ENCODE peak calls at places on chromosomes 1 and 21, in seven cellular contexts. E is astrocyte of the spinal cord, M is psoas muscle, V is Calu3, R is neural progenitor cell, F is brain microvascular endothelial cell, N is glutamatergic neuron. H is an unnamed sample.

GRCh38 chr1:230031131-230031530 is 35.9 kb upstream of the GALNT2 start:
- DNase-seq in F (peak; percentile 12), N (no peak), E (no peak), V (no peak), M (no peak), R (no peak), H (no peak)

GRCh38 chr1:229298420-229298819 is 27.5 kb downstream of the RAB4A start:
- DNase-seq in E (no peak), F (no peak), M (no peak), R (no peak), N (no peak), V (no peak), H (no peak)

GRCh38 chr1:72435025-72435424 is 152.7 kb upstream of the NEGR1 start:
- DNase-seq in R (no peak), E (peak; percentile 63), V (no peak), M (no peak), F (peak; percentile 23), N (no peak), H (no peak)

GRCh38 chr1:7524681-7525340 is 246.3 kb upstream of the VAMP3 start:
- DNase-seq in M (peak; percentile 20), E (no peak), R (no peak), V (no peak), N (peak; percentile 3), F (no peak), H (no peak)

GRCh38 chr1:29777522-29777921 is 541.2 kb downstream of the PTPRU start:
- DNase-seq in R (no peak), F (no peak), N (no peak), M (no peak), V (no peak), E (no peak), H (no peak)

GRCh38 chr1:220281159-220281574 is 8.9 kb upstream of the RAB3GAP2 start:
- DNase-seq in M (no peak), V (peak; percentile 8), E (no peak), F (peak; percentile 26), N (no peak), R (peak; percentile 21), H (no peak)

GRCh38 chr1:176880954-176881595 is 283.4 kb downstream of the ASTN1 start:
- DNase-seq in N (peak; percentile 85), R (peak; percentile 95), E (peak; percentile 49), V (peak; percentile 81), F (peak; percentile 54), M (peak; percentile 82), H (no peak)

GRCh38 chr1:212718499-212718898 is 18.9 kb upstream of the BATF3 start:
- DNase-seq in R (peak; percentile 24), V (no peak), F (no peak), N (no peak), E (peak; percentile 22), M (no peak), H (no peak)

GRCh38 chr1:38125016-38125415 is 78.4 kb upstream of the POU3F1 start:
- DNase-seq in V (no peak), R (no peak), F (no peak), M (no peak), E (no peak), N (no peak), H (no peak)

GRCh38 chr1:14265515-14265914 is 333.0 kb upstream of the KAZN start:
- DNase-seq in F (no peak), R (no peak), E (no peak), M (no peak), V (no peak), N (no peak), H (no peak)

GRCh38 chr1:151596166-151596933 is 15.5 kb upstream of the SNX27 start:
- DNase-seq in N (no peak), V (peak; percentile 57), F (peak; percentile 78), M (no peak), R (no peak), E (no peak), H (no peak)

GRCh38 chr1:46131727-46132528 is 501 bp downstream of the PIK3R3 start:
- DNase-seq in E (peak; percentile 44), R (peak; percentile 74), V (peak; percentile 9), N (peak; percentile 30), M (no peak), F (peak; percentile 22), H (no peak)

GRCh38 chr1:110203021-110203661 is 7.0 kb upstream of the KCNC4 start:
- DNase-seq in N (peak; percentile 47), R (peak; percentile 67), E (peak; percentile 62), V (peak; percentile 70), M (no peak), F (peak; percentile 67), H (no peak)

GRCh38 chr21:29235714-29236197 is 63.0 kb upstream of the BACH1 start:
- DNase-seq in V (no peak), M (no peak), R (no peak), F (no peak), N (no peak), E (no peak), H (no peak)

GRCh38 chr1:75338974-75339483 is 204.8 kb downstream of the LHX8 start:
- DNase-seq in R (no peak), F (no peak), M (no peak), E (peak; percentile 15), N (no peak), V (no peak), H (no peak)

DNA sequence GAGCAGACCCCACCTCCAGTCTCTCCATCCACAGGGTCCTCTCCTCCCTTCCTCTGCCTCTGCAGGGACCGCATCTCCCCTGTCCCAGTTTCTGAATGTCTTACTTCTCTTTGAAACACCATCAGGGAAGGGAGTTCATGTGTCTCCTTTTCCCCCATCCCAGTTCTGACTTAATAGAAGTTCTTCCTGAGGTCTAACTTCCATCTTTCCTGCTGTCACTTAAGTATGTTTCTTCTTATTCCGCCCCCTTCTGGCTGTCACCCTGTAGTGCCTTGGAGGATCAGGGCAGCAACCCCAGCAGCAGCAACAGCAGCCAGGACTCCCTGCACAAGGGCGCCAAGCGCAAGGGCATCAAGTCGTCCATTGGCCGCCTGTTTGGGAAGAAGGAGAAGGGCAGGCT is 29.3 kb downstream of the MYOG start:
- DNase-seq in F (no peak), V (no peak), R (no peak), N (no peak), E (no peak), M (peak; percentile 1), H (no peak)
- TF ChIP-seq CTCF in F (peak; percentile 26), V (no peak), R (peak; percentile 31), N (no peak), E (peak; percentile 16), M (no peak), H (no peak)

DNA sequence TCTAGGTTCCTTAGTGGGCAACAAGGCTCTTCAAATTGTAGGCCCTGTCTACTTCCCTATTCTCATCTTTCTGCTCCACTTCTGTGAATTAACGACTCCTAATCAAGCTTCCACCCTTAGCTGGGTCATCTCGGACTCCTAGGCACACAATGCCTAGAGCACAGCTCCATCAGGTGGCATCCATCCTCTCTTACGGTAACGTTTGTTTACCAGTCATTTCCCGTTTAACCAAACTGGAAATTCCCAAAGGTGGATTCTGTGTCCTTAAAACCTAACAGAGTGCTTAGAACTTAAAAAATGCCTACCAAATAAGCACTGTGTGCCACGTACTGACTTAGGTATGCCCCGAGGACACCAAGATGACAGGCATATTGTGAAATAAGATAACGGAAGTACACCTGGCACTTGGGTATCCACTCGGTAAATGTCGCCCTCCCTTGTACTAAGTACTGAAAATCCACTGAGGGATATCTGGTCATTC is 1.5 kb downstream of the PARP1 start:
- DNase-seq in E (peak; percentile 1), N (no peak), M (no peak), V (no peak), F (no peak), R (peak; percentile 6), H (no peak)
- TF ChIP-seq CTCF in E (no peak), N (no peak), M (no peak), V (no peak), F (no peak), R (no peak), H (no peak)

GRCh38 chr21:45747802-45748445 is 104.4 kb downstream of the PCBP3 start:
- DNase-seq in M (no peak), F (no peak), N (no peak), E (peak; percentile 40), V (peak; percentile 7), R (no peak), H (peak; percentile 89)
- TF ChIP-seq CTCF in M (peak; percentile 4), F (no peak), N (no peak), E (no peak), V (no peak), R (no peak), H (no peak)

DNA sequence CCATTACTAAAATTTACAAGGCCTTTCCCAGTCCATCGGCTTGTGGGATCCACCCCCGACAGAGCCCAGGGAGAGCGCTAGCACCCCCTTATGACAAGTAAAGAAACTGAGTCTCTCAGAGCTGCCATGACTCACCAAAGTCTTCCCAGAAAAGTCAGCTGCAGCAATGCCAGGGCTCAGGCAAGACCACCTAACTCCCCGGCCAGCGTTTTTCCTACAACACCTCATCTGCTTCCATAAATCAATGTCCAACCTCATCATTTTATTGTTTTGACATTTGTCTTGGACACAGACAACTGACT is 15.0 kb downstream of the DHCR24 start:
- DNase-seq in V (no peak), M (no peak), E (no peak), R (peak; percentile 14), F (no peak), N (no peak), H (no peak)
- TF ChIP-seq CTCF in V (no peak), M (no peak), E (peak; percentile 6), R (peak; percentile 28), F (peak; percentile 25), N (no peak), H (no peak)

GRCh38 chr1:68162761-68163160 is 69.6 kb downstream of the WLS start:
- DNase-seq in E (no peak), M (no peak), N (no peak), F (no peak), R (no peak), V (no peak), H (no peak)
- TF ChIP-seq CTCF in E (peak; percentile 15), M (no peak), N (no peak), F (peak; percentile 45), R (peak; percentile 28), V (no peak), H (peak; percentile 30)

GRCh38 chr1:180632326-180633088 is 685 bp downstream of the XPR1 start:
- DNase-seq in V (peak; percentile 77), M (peak; percentile 83), R (peak; percentile 84), F (no peak), E (peak; percentile 20), N (peak; percentile 74), H (peak; percentile 87)

GRCh38 chr1:180633092-180634045 is 1.5 kb downstream of the XPR1 start:
- DNase-seq in F (no peak), V (no peak), M (no peak), R (no peak), E (peak; percentile 24), N (no peak), H (no peak)

GRCh38 chr1:180631766-180632325 is at the start of gene XPR1:
- DNase-seq in N (peak; percentile 97), R (peak; percentile 100), M (peak; percentile 98), V (peak; percentile 98), E (peak; percentile 100), F (peak; percentile 99), H (peak; percentile 98)

GRCh38 chr1:180639871-180640270 is 8.0 kb downstream of the XPR1 start:
- DNase-seq in M (no peak), E (no peak), V (no peak), R (peak; percentile 23), F (no peak), N (no peak), H (no peak)

DNA sequence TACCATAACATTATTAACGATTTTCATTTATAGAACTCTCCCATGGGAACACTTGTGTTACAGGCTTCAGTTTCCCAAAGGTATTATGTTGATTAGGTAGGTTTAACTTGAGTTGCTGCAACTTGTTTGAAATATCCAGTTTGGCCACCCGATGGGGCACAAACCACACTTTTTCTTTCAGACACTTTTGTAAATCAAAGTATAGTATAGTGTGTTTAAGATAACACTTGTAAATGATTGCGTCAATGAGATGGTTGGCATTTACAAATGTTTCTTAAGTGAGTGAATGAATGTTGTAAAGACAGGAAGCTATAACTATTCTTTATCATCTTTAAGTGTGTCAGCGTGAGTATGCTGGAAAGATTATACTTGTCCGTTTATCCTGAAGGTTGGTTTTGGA is 4.3 kb downstream of the XPR1 start:
- DNase-seq in M (no peak), N (no peak), V (peak; percentile 15), R (no peak), E (no peak), F (no peak), H (no peak)
- TF ChIP-seq CTCF in M (no peak), N (no peak), V (no peak), R (peak; percentile 22), E (peak; percentile 4), F (no peak), H (peak; percentile 36)